ENCODE peak calls at places on chromosomes 2 and 18, in ten cellular contexts. One of them, this sample, is unnamed. For H3K36me3, the result is how much of the 10 kb centered on the place peaks cover.

GRCh38 chr2:54208364-54209240 is 47.4 kb downstream of the TSPYL6 start:
- DNase-seq in gastrocnemius medialis: no peak
- DNase-seq in psoas muscle: no peak
- DNase-seq in tibial nerve: no peak
- DNase-seq in kidney: no peak
- DNase-seq in left lung: no peak
- DNase-seq in ovary: no peak
- DNase-seq in spleen: no peak
- DNase-seq in upper lobe of right lung: no peak
- DNase-seq in GM23248: peak
- DNase-seq in this sample: no peak

GRCh38 chr2:46737577-46737976 is 178.0 kb downstream of the MCFD2 start:
- DNase-seq in gastrocnemius medialis: no peak
- DNase-seq in psoas muscle: no peak
- DNase-seq in tibial nerve: no peak
- DNase-seq in kidney: no peak
- DNase-seq in left lung: no peak
- DNase-seq in ovary: no peak
- DNase-seq in spleen: no peak
- DNase-seq in upper lobe of right lung: no peak
- DNase-seq in GM23248: peak
- DNase-seq in this sample: no peak

GRCh38 chr2:66981074-66981473 is 416.1 kb upstream of the ETAA1 start:
- DNase-seq in gastrocnemius medialis: no peak
- DNase-seq in psoas muscle: no peak
- DNase-seq in tibial nerve: no peak
- DNase-seq in kidney: no peak
- DNase-seq in left lung: no peak
- DNase-seq in ovary: no peak
- DNase-seq in spleen: no peak
- DNase-seq in upper lobe of right lung: no peak
- DNase-seq in GM23248: no peak
- DNase-seq in this sample: no peak

GRCh38 chr2:170155022-170155722 is 22.8 kb upstream of the MYO3B start:
- DNase-seq in gastrocnemius medialis: no peak
- DNase-seq in psoas muscle: no peak
- DNase-seq in tibial nerve: no peak
- DNase-seq in kidney: no peak
- DNase-seq in left lung: no peak
- DNase-seq in ovary: no peak
- DNase-seq in spleen: no peak
- DNase-seq in upper lobe of right lung: no peak
- DNase-seq in GM23248: peak
- DNase-seq in this sample: no peak

GRCh38 chr2:105321875-105322646 is 7.5 kb downstream of the TGFBRAP1 start:
- DNase-seq in gastrocnemius medialis: no peak
- DNase-seq in psoas muscle: no peak
- DNase-seq in tibial nerve: no peak
- DNase-seq in kidney: no peak
- DNase-seq in left lung: no peak
- DNase-seq in ovary: no peak
- DNase-seq in spleen: no peak
- DNase-seq in upper lobe of right lung: no peak
- DNase-seq in GM23248: peak
- DNase-seq in this sample: no peak

GRCh38 chr2:45009928-45010705 is 865 bp upstream of the SIX2 start:
- DNase-seq in gastrocnemius medialis: peak
- DNase-seq in psoas muscle: peak
- DNase-seq in tibial nerve: peak
- DNase-seq in kidney: peak
- DNase-seq in left lung: peak
- DNase-seq in ovary: no peak
- DNase-seq in spleen: no peak
- DNase-seq in upper lobe of right lung: peak
- DNase-seq in GM23248: peak
- DNase-seq in this sample: peak

GRCh38 chr18:21664069-21664468 is 40.5 kb downstream of the ABHD3 start:
- DNase-seq in gastrocnemius medialis: no peak
- DNase-seq in psoas muscle: no peak
- DNase-seq in tibial nerve: no peak
- DNase-seq in kidney: no peak
- DNase-seq in left lung: no peak
- DNase-seq in ovary: no peak
- DNase-seq in spleen: no peak
- DNase-seq in upper lobe of right lung: no peak
- DNase-seq in GM23248: no peak
- DNase-seq in this sample: no peak

GRCh38 chr2:223042704-223043118 is 9.3 kb upstream of the KCNE4 start:
- DNase-seq in gastrocnemius medialis: no peak
- DNase-seq in psoas muscle: no peak
- DNase-seq in tibial nerve: no peak
- DNase-seq in kidney: no peak
- DNase-seq in left lung: no peak
- DNase-seq in ovary: no peak
- DNase-seq in spleen: no peak
- DNase-seq in upper lobe of right lung: no peak
- DNase-seq in GM23248: peak
- DNase-seq in this sample: no peak

GRCh38 chr2:120710256-120710655 is 25.4 kb upstream of the GLI2 start:
- DNase-seq in gastrocnemius medialis: no peak
- DNase-seq in psoas muscle: no peak
- DNase-seq in tibial nerve: peak
- DNase-seq in kidney: no peak
- DNase-seq in left lung: no peak
- DNase-seq in ovary: peak
- DNase-seq in spleen: peak
- DNase-seq in upper lobe of right lung: peak
- DNase-seq in GM23248: peak
- DNase-seq in this sample: no peak

GRCh38 chr18:48743046-48743445 is 204.2 kb downstream of the CTIF start:
- DNase-seq in gastrocnemius medialis: peak
- DNase-seq in psoas muscle: peak
- DNase-seq in tibial nerve: peak
- DNase-seq in kidney: peak
- DNase-seq in left lung: peak
- DNase-seq in ovary: peak
- DNase-seq in spleen: no peak
- DNase-seq in upper lobe of right lung: peak
- DNase-seq in GM23248: peak
- DNase-seq in this sample: peak

GRCh38 chr18:10660485-10660884 is 134.7 kb downstream of the NAPG start:
- DNase-seq in gastrocnemius medialis: peak
- DNase-seq in psoas muscle: peak
- DNase-seq in tibial nerve: peak
- DNase-seq in kidney: peak
- DNase-seq in left lung: no peak
- DNase-seq in ovary: no peak
- DNase-seq in spleen: no peak
- DNase-seq in upper lobe of right lung: no peak
- DNase-seq in GM23248: peak
- DNase-seq in this sample: no peak

GRCh38 chr18:49008156-49008555 is 57.4 kb upstream of the SMAD7 start:
- DNase-seq in gastrocnemius medialis: no peak
- DNase-seq in psoas muscle: no peak
- DNase-seq in tibial nerve: no peak
- DNase-seq in kidney: peak
- DNase-seq in left lung: peak
- DNase-seq in ovary: no peak
- DNase-seq in spleen: peak
- DNase-seq in upper lobe of right lung: no peak
- DNase-seq in GM23248: no peak
- DNase-seq in this sample: no peak

GRCh38 chr2:30096451-30096850 is 50.4 kb upstream of the YPEL5 start:
- DNase-seq in gastrocnemius medialis: no peak
- DNase-seq in psoas muscle: no peak
- DNase-seq in tibial nerve: no peak
- DNase-seq in kidney: no peak
- DNase-seq in left lung: no peak
- DNase-seq in ovary: no peak
- DNase-seq in spleen: no peak
- DNase-seq in upper lobe of right lung: no peak
- DNase-seq in GM23248: no peak
- DNase-seq in this sample: no peak

GRCh38 chr2:46241344-46241743 is 55.9 kb upstream of the EPAS1 start:
- DNase-seq in gastrocnemius medialis: no peak
- DNase-seq in psoas muscle: no peak
- DNase-seq in tibial nerve: no peak
- DNase-seq in kidney: no peak
- DNase-seq in left lung: no peak
- DNase-seq in ovary: no peak
- DNase-seq in spleen: no peak
- DNase-seq in upper lobe of right lung: no peak
- DNase-seq in GM23248: peak
- DNase-seq in this sample: no peak

GRCh38 chr2:100893753-100894530 is 74.0 kb downstream of the NPAS2 start:
- DNase-seq in gastrocnemius medialis: no peak
- DNase-seq in psoas muscle: no peak
- DNase-seq in tibial nerve: no peak
- DNase-seq in kidney: no peak
- DNase-seq in left lung: no peak
- DNase-seq in ovary: no peak
- DNase-seq in spleen: no peak
- DNase-seq in upper lobe of right lung: no peak
- DNase-seq in GM23248: no peak
- DNase-seq in this sample: peak

DNA sequence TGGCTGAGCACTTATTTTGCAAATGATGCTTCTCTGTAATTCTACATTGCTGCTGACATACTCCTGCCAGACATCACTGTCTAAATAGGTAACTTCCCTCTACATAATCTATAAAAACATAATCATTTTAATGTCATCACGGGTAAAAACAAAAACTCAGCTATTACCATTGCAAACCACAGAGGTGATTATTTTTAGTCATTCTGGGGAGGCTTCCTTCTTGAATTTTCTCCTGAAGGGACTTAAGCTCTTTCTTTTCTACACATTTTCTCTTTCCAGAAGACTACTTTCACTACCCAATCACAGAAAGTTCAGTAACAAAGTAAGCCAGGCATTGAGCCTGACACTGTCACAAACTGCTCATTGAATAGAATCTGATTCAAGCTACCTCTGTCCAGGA is 40.4 kb upstream of the NFU1 start:
- DNase-seq in gastrocnemius medialis: no peak
- DNase-seq in psoas muscle: no peak
- DNase-seq in tibial nerve: no peak
- DNase-seq in kidney: no peak
- DNase-seq in left lung: no peak
- DNase-seq in ovary: no peak
- DNase-seq in spleen: no peak
- DNase-seq in upper lobe of right lung: no peak
- DNase-seq in GM23248: no peak
- DNase-seq in this sample: no peak
- H3K36me3 ChIP-seq in gastrocnemius medialis: under half
- H3K36me3 ChIP-seq in psoas muscle: under half
- H3K36me3 ChIP-seq in tibial nerve: under half
- H3K36me3 ChIP-seq in kidney: under half
- H3K36me3 ChIP-seq in left lung: under half
- H3K36me3 ChIP-seq in ovary: under half
- H3K36me3 ChIP-seq in spleen: half or more
- H3K36me3 ChIP-seq in upper lobe of right lung: under half
- H3K36me3 ChIP-seq in GM23248: under half
- H3K36me3 ChIP-seq in this sample: under half

GRCh38 chr18:51519571-51519970 is 322.1 kb upstream of the MEX3C start:
- DNase-seq in gastrocnemius medialis: no peak
- DNase-seq in psoas muscle: no peak
- DNase-seq in tibial nerve: no peak
- DNase-seq in kidney: no peak
- DNase-seq in left lung: no peak
- DNase-seq in ovary: no peak
- DNase-seq in spleen: no peak
- DNase-seq in upper lobe of right lung: no peak
- DNase-seq in GM23248: no peak
- DNase-seq in this sample: no peak

GRCh38 chr18:51520676-51521180 is 323.2 kb upstream of the MEX3C start:
- DNase-seq in gastrocnemius medialis: no peak
- DNase-seq in psoas muscle: no peak
- DNase-seq in tibial nerve: no peak
- DNase-seq in kidney: no peak
- DNase-seq in left lung: no peak
- DNase-seq in ovary: no peak
- DNase-seq in spleen: no peak
- DNase-seq in upper lobe of right lung: no peak
- DNase-seq in GM23248: no peak
- DNase-seq in this sample: no peak

GRCh38 chr18:51523671-51524070 is 326.2 kb upstream of the MEX3C start:
- DNase-seq in gastrocnemius medialis: no peak
- DNase-seq in psoas muscle: no peak
- DNase-seq in tibial nerve: no peak
- DNase-seq in kidney: no peak
- DNase-seq in left lung: no peak
- DNase-seq in ovary: no peak
- DNase-seq in spleen: no peak
- DNase-seq in upper lobe of right lung: no peak
- DNase-seq in GM23248: no peak
- DNase-seq in this sample: no peak

GRCh38 chr18:51522821-51523220 is 325.3 kb upstream of the MEX3C start:
- DNase-seq in gastrocnemius medialis: no peak
- DNase-seq in psoas muscle: no peak
- DNase-seq in tibial nerve: no peak
- DNase-seq in kidney: no peak
- DNase-seq in left lung: no peak
- DNase-seq in ovary: no peak
- DNase-seq in spleen: no peak
- DNase-seq in upper lobe of right lung: no peak
- DNase-seq in GM23248: no peak
- DNase-seq in this sample: no peak

GRCh38 chr18:51522338-51522737 is 324.9 kb upstream of the MEX3C start:
- DNase-seq in gastrocnemius medialis: no peak
- DNase-seq in psoas muscle: no peak
- DNase-seq in tibial nerve: no peak
- DNase-seq in kidney: no peak
- DNase-seq in left lung: no peak
- DNase-seq in ovary: no peak
- DNase-seq in spleen: no peak
- DNase-seq in upper lobe of right lung: no peak
- DNase-seq in GM23248: no peak
- DNase-seq in this sample: no peak
- H3K27ac ChIP-seq in gastrocnemius medialis: no peak
- H3K27ac ChIP-seq in psoas muscle: no peak
- H3K27ac ChIP-seq in tibial nerve: no peak
- H3K27ac ChIP-seq in kidney: no peak
- H3K27ac ChIP-seq in left lung: no peak
- H3K27ac ChIP-seq in ovary: no peak
- H3K27ac ChIP-seq in spleen: no peak
- H3K27ac ChIP-seq in upper lobe of right lung: no peak
- H3K27ac ChIP-seq in GM23248: no peak
- H3K27ac ChIP-seq in this sample: no peak

GRCh38 chr2:85276571-85277121 is 51.1 kb downstream of the TGOLN2 start:
- DNase-seq in gastrocnemius medialis: no peak
- DNase-seq in psoas muscle: no peak
- DNase-seq in tibial nerve: no peak
- DNase-seq in kidney: no peak
- DNase-seq in left lung: no peak
- DNase-seq in ovary: peak
- DNase-seq in spleen: no peak
- DNase-seq in upper lobe of right lung: no peak
- DNase-seq in GM23248: peak
- DNase-seq in this sample: no peak
- H3K36me3 ChIP-seq in gastrocnemius medialis: under half
- H3K36me3 ChIP-seq in psoas muscle: under half
- H3K36me3 ChIP-seq in tibial nerve: under half
- H3K36me3 ChIP-seq in kidney: under half
- H3K36me3 ChIP-seq in left lung: under half
- H3K36me3 ChIP-seq in ovary: under half
- H3K36me3 ChIP-seq in spleen: under half
- H3K36me3 ChIP-seq in upper lobe of right lung: under half
- H3K36me3 ChIP-seq in GM23248: under half
- H3K36me3 ChIP-seq in this sample: under half

GRCh38 chr2:151878655-151879563 is 50.7 kb upstream of the ARL5A start:
- DNase-seq in gastrocnemius medialis: no peak
- DNase-seq in psoas muscle: no peak
- DNase-seq in tibial nerve: no peak
- DNase-seq in kidney: no peak
- DNase-seq in left lung: no peak
- DNase-seq in ovary: no peak
- DNase-seq in spleen: no peak
- DNase-seq in upper lobe of right lung: no peak
- DNase-seq in GM23248: peak
- DNase-seq in this sample: no peak
- H3K27ac ChIP-seq in gastrocnemius medialis: no peak
- H3K27ac ChIP-seq in psoas muscle: no peak
- H3K27ac ChIP-seq in tibial nerve: peak
- H3K27ac ChIP-seq in kidney: no peak
- H3K27ac ChIP-seq in left lung: no peak
- H3K27ac ChIP-seq in ovary: no peak
- H3K27ac ChIP-seq in spleen: no peak
- H3K27ac ChIP-seq in upper lobe of right lung: no peak
- H3K27ac ChIP-seq in GM23248: no peak
- H3K27ac ChIP-seq in this sample: no peak